ENCODE peak calls at places on chromosomes 11 and 22, in eight cellular contexts. R is heart right ventricle, G is spleen, D is cardiac muscle cell, K is heart left ventricle, U is psoas muscle, O is HCT116, V is brain microvascular endothelial cell. H is an unnamed sample. For H3K36me3, the result is how much of the 10 kb centered on the place peaks cover.

GRCh38 chr11:102457865-102458264 is 5.3 kb upstream of the TMEM123 start:
- DNase-seq in R (no peak), G (no peak), D (no peak), K (no peak), U (no peak), O (no peak), V (no peak), H (no peak)

GRCh38 chr11:35145249-35145648 is 6.3 kb downstream of the CD44 start:
- DNase-seq in R (no peak), G (no peak), D (no peak), K (no peak), U (peak), O (no peak), V (peak), H (no peak)

GRCh38 chr11:69510471-69511357 is 29.3 kb downstream of the LINC01488 start:
- DNase-seq in R (no peak), G (peak), D (no peak), K (no peak), U (no peak), O (no peak), V (peak), H (peak)

GRCh38 chr22:48595511-48595905 is 1232.2 kb downstream of the BRD1 start:
- DNase-seq in R (no peak), G (no peak), D (no peak), K (no peak), U (no peak), O (no peak), V (no peak), H (no peak)

GRCh38 chr11:113681711-113682410 is 24.2 kb downstream of the TMPRSS5 start:
- DNase-seq in R (no peak), G (peak), D (no peak), K (no peak), U (no peak), O (no peak), V (no peak), H (peak)

GRCh38 chr11:20131744-20132666 is 28.3 kb downstream of the DBX1 start:
- DNase-seq in R (peak), G (peak), D (peak), K (peak), U (peak), O (no peak), V (peak), H (peak)

GRCh38 chr11:6771926-6772898 is at the start of gene OR2AG2:
- DNase-seq in R (no peak), G (no peak), D (no peak), K (peak), U (no peak), O (no peak), V (no peak), H (no peak)

GRCh38 chr11:70180906-70181305 is 22.2 kb upstream of the FADD start:
- DNase-seq in R (no peak), G (no peak), D (no peak), K (no peak), U (no peak), O (no peak), V (no peak), H (no peak)

GRCh38 chr22:48445113-48445827 is 1382.4 kb downstream of the BRD1 start:
- DNase-seq in R (no peak), G (peak), D (no peak), K (no peak), U (no peak), O (no peak), V (no peak), H (peak)

GRCh38 chr22:42933783-42934144 is 76.7 kb upstream of the ARFGAP3 start:
- DNase-seq in R (peak), G (no peak), D (no peak), K (no peak), U (no peak), O (no peak), V (peak), H (peak)

GRCh38 chr11:96079691-96080090 is 155.8 kb upstream of the MTMR2 start:
- DNase-seq in R (no peak), G (no peak), D (no peak), K (no peak), U (no peak), O (no peak), V (no peak), H (no peak)

DNA sequence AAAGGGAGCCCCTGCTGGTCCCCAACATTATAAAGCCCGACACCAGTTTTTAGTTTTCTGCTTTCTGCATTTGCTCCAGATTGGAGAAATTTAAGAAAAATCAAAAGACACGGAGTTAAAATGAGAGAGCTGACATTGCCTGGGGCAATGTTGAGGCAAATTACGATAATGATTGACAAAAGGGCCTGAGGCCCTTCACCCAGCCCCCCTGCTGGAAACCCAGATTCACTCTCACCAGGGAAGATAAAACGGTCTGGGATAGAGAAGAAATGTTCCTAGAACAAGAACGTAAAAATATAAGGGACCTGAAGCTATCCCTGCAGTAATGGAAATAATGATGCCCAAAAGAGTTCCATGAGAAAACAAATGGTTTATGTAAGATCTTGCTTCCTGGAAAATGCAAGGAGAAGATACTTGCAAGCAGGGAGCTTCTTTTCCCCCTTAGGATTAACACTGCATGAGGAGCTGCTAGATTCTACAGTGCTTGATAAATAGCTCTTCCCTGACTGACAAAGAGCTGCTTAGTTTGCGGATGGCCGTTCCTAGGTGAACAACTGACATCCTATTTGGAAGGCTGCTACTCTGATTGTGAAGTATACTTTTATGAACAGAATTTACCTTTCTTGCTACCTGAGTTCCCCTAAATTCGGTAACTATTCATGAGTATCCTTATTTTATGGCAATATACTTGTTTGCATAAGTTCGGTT is 40.6 kb upstream of the GNAZ start:
- DNase-seq in R (no peak), G (no peak), D (no peak), K (no peak), U (no peak), O (no peak), V (no peak), H (no peak)
- H3K36me3 ChIP-seq in R (under half), G (under half), D (under half), K (under half), U (under half), O (under half), V (under half), H (under half)

DNA sequence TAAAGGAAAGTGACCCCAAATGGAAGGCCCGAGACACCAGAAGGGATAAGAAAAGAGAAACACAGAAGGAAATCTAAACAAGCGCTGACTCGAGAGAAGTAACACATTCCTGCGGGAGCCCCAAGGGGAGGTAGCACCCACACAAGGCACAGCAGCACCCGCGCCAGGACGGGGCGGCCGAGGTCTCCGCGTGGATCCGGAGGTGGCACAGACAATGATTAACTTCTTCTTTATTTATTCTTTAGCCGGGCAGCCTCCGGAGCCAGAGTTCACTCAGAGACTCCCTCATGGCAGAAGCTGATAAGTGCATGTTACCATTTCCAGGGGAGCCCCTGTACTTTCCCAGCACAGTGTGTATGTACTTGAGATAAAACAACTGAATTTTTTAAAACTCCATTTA is 5.1 kb downstream of the TOLLIP start:
- DNase-seq in R (no peak), G (peak), D (peak), K (no peak), U (no peak), O (no peak), V (no peak), H (peak)
- H3K4me3 ChIP-seq in R (no peak), G (no peak), D (no peak), K (no peak), U (no peak), O (no peak), V (no peak), H (no peak)

GRCh38 chr22:40654522-40655167 is 18.1 kb upstream of the MRTFA start:
- DNase-seq in R (peak), G (no peak), D (no peak), K (peak), U (peak), O (no peak), V (peak), H (peak)
- TF ChIP-seq CTCF in R (peak), G (peak), D (no peak), K (no peak), U (peak), O (no peak), V (peak), H (peak)

DNA sequence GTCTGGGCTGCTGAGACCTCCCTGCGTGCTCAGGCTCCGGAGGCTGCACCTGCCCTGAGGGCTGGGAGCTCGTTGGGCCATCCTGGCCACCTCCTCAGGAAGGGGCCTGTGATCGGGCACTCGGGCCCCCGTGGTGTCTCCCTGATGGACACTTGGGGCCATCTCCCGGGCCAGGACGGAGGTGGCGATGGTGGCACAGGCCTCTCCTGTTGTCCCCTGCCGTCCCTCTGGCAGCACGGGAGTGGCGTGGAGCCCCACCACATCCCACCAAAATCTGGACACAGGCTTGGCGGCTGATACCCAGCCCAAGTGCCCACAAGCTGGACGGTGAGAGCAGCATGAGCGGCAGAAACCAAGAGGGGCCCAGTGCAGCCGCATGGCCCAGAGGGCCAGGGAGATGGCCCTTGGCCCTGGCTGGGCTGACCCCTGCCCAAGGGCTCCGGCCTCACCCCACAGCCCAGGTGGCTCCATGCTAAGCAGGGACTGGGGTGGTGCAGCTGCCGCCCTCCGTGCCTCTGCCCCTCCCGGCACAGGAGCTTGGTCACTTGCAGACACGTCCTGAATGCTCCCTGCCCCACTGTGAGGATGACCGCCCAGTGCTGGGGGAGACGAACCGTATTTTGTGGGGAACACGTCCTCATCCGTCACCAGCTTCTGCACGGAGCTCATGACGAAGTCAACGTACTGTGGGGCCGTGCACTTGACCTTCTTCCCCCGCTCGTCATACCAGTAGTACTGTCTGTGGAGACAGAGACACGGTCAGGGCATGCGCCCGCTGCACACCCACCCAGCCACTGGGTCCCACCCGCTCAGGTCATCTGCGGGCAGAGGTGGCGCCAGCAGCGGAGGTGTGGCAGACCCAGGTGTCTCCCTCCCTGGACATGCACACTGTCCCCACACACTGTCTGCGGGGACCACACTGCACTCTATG is 15.6 kb downstream of the MOB2 start:
- DNase-seq in R (no peak), G (peak), D (no peak), K (peak), U (peak), O (no peak), V (no peak), H (no peak)
- H3K36me3 ChIP-seq in R (under half), G (half or more), D (under half), K (half or more), U (under half), O (under half), V (under half), H (under half)

GRCh38 chr11:125572916-125573315 is 3.6 kb downstream of the EI24 start:
- DNase-seq in R (no peak), G (no peak), D (no peak), K (no peak), U (no peak), O (no peak), V (no peak), H (no peak)

GRCh38 chr11:125569913-125570621 is 790 bp downstream of the EI24 start:
- DNase-seq in R (no peak), G (no peak), D (no peak), K (no peak), U (peak), O (no peak), V (no peak), H (peak)

GRCh38 chr11:125566235-125566634 is 3.0 kb upstream of the EI24 start:
- DNase-seq in R (no peak), G (no peak), D (no peak), K (peak), U (no peak), O (no peak), V (no peak), H (no peak)

GRCh38 chr11:125568970-125569912 is at the start of gene EI24:
- DNase-seq in R (peak), G (peak), D (peak), K (peak), U (peak), O (peak), V (peak), H (peak)

DNA sequence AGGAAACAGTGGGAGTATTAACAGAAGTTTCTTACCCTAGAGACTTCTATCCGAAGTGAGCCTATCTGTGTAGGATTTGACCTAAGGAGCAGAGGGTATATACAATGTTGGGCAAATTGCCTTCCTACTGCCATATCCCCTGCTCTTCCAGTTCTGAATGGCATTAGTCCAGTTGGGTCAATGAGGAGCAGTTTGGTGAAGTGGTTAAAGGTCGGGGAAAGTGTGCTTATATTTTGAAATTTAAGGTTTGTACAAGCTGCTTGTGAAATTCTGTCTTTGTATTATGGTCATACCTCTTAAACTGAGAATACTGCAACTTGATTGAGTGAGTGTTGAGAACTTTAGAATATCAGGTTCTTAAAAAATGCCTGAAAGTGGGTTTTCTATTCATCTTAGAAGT is 1.7 kb downstream of the EI24 start:
- DNase-seq in R (no peak), G (no peak), D (no peak), K (no peak), U (no peak), O (no peak), V (no peak), H (no peak)
- H3K4me3 ChIP-seq in R (no peak), G (no peak), D (no peak), K (no peak), U (peak), O (peak), V (no peak), H (no peak)

GRCh38 chr11:120941000-120941399 is 82.9 kb upstream of the TBCEL start:
- DNase-seq in R (no peak), G (no peak), D (no peak), K (no peak), U (no peak), O (no peak), V (no peak), H (peak)

GRCh38 chr11:120950880-120951279 is 73.0 kb upstream of the TBCEL start:
- DNase-seq in R (no peak), G (no peak), D (no peak), K (no peak), U (no peak), O (no peak), V (no peak), H (no peak)

GRCh38 chr11:120940297-120940847 is 83.5 kb upstream of the TBCEL start:
- DNase-seq in R (no peak), G (no peak), D (no peak), K (no peak), U (no peak), O (no peak), V (no peak), H (no peak)

GRCh38 chr11:120942701-120943100 is 81.2 kb upstream of the TBCEL start:
- DNase-seq in R (no peak), G (no peak), D (no peak), K (no peak), U (no peak), O (no peak), V (no peak), H (no peak)

GRCh38 chr11:120945042-120945441 is 78.9 kb upstream of the TBCEL start:
- DNase-seq in R (no peak), G (no peak), D (no peak), K (no peak), U (no peak), O (no peak), V (no peak), H (no peak)
- TF ChIP-seq CTCF in R (peak), G (no peak), D (no peak), K (no peak), U (no peak), O (peak), V (peak), H (peak)

DNA sequence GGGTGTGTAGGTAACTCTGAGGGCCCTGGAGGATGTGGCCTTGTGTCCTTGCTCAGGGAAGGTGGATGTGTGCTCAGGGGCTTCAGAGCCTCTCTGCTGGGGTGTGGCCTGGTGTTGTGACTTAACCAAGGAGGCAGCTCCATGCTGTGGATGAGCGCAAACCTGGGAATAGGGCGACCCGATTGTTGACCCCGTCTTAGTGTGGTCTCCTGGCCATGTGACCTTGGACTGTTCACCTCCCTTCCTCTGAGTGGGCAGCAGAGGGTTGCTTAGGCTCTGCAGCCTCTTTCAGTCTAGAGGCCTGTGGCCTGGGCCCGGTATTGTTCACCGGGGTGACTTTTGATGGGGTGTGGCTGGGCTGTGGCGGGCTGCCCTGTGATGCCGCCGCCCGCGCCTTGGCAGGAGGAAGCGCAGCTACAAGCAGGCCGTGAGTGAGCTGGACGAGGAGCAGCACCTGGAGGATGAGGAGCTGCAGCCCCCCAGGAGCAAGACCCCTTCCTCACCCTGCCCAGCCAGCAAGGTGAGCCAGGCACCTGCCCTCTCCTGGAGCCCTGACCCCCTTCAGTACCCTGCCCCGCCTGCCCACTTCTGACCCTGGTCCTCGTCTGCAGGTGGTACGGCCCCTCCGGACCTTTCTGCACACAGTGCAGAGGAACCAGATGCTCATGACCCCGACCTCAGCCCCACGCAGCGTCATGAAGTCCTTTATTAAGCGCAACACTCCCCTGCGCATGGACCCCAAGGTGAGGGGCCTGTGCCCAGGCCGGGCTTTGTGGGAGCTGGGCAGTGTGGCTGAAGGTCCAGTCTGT is 16.7 kb downstream of the INCENP start:
- DNase-seq in R (no peak), G (peak), D (no peak), K (no peak), U (no peak), O (no peak), V (no peak), H (no peak)
- H3K36me3 ChIP-seq in R (under half), G (under half), D (under half), K (half or more), U (under half), O (under half), V (under half), H (under half)

GRCh38 chr11:62542111-62542745 is 4.4 kb downstream of the AHNAK start:
- DNase-seq in R (no peak), G (no peak), D (no peak), K (no peak), U (no peak), O (no peak), V (no peak), H (no peak)
- H3K4me3 ChIP-seq in R (peak), G (no peak), D (no peak), K (peak), U (peak), O (peak), V (peak), H (peak)

GRCh38 chr22:28440517-28441366 is 238.9 kb downstream of the TTC28 start:
- DNase-seq in R (no peak), G (no peak), D (no peak), K (no peak), U (no peak), O (no peak), V (peak), H (no peak)
- TF ChIP-seq CTCF in R (no peak), G (no peak), D (peak), K (no peak), U (no peak), O (no peak), V (no peak), H (no peak)